ENCODE peak calls at places on chromosomes 13 and 19, in ten cellular contexts. One of them, this sample, is unnamed.

GRCh38 chr19:58581227-58582141 is 8.3 kb upstream of the MZF1 start:
- DNase-seq in ovary: peak; percentile 86
- DNase-seq in BJ: peak; percentile 63
- DNase-seq in right atrium auricular region: peak; percentile 92
- DNase-seq in fibroblast of lung: peak; percentile 90
- DNase-seq in breast epithelium: no peak
- DNase-seq in OCI-LY7: peak; percentile 34
- DNase-seq in fibroblast of mammary gland: peak; percentile 89
- DNase-seq in cardiac muscle cell: peak; percentile 94
- DNase-seq in CD8-positive, alpha-beta memory T cell: peak; percentile 86
- DNase-seq in this sample: peak; percentile 89

GRCh38 chr19:23699521-23699860 is 12.5 kb upstream of the ZNF675 start:
- DNase-seq in ovary: no peak
- DNase-seq in BJ: no peak
- DNase-seq in right atrium auricular region: no peak
- DNase-seq in fibroblast of lung: no peak
- DNase-seq in breast epithelium: no peak
- DNase-seq in OCI-LY7: no peak
- DNase-seq in fibroblast of mammary gland: no peak
- DNase-seq in cardiac muscle cell: no peak
- DNase-seq in CD8-positive, alpha-beta memory T cell: no peak
- DNase-seq in this sample: no peak

GRCh38 chr13:28022848-28023518 is 34.5 kb upstream of the URAD start:
- DNase-seq in ovary: no peak
- DNase-seq in BJ: no peak
- DNase-seq in right atrium auricular region: no peak
- DNase-seq in fibroblast of lung: no peak
- DNase-seq in breast epithelium: no peak
- DNase-seq in OCI-LY7: no peak
- DNase-seq in fibroblast of mammary gland: no peak
- DNase-seq in cardiac muscle cell: peak; percentile 23
- DNase-seq in CD8-positive, alpha-beta memory T cell: no peak
- DNase-seq in this sample: no peak

GRCh38 chr13:36981156-36981743 is 17.9 kb downstream of the ALG5 start:
- DNase-seq in ovary: no peak
- DNase-seq in BJ: peak; percentile 36
- DNase-seq in right atrium auricular region: no peak
- DNase-seq in fibroblast of lung: peak; percentile 82
- DNase-seq in breast epithelium: no peak
- DNase-seq in OCI-LY7: peak; percentile 76
- DNase-seq in fibroblast of mammary gland: peak; percentile 75
- DNase-seq in cardiac muscle cell: peak; percentile 52
- DNase-seq in CD8-positive, alpha-beta memory T cell: no peak
- DNase-seq in this sample: peak; percentile 43

GRCh38 chr19:48614436-48615144 is at the start of gene FAM83E:
- DNase-seq in ovary: no peak
- DNase-seq in BJ: no peak
- DNase-seq in right atrium auricular region: no peak
- DNase-seq in fibroblast of lung: no peak
- DNase-seq in breast epithelium: no peak
- DNase-seq in OCI-LY7: no peak
- DNase-seq in fibroblast of mammary gland: no peak
- DNase-seq in cardiac muscle cell: no peak
- DNase-seq in CD8-positive, alpha-beta memory T cell: no peak
- DNase-seq in this sample: no peak

GRCh38 chr19:45507864-45508680 is 793 bp downstream of the VASP start:
- DNase-seq in ovary: peak; percentile 64
- DNase-seq in BJ: no peak
- DNase-seq in right atrium auricular region: no peak
- DNase-seq in fibroblast of lung: no peak
- DNase-seq in breast epithelium: peak; percentile 62
- DNase-seq in OCI-LY7: peak; percentile 73
- DNase-seq in fibroblast of mammary gland: no peak
- DNase-seq in cardiac muscle cell: no peak
- DNase-seq in CD8-positive, alpha-beta memory T cell: peak; percentile 31
- DNase-seq in this sample: no peak

GRCh38 chr19:28042516-28042915 is 1170.4 kb downstream of the UQCRFS1 start:
- DNase-seq in ovary: no peak
- DNase-seq in BJ: no peak
- DNase-seq in right atrium auricular region: peak; percentile 47
- DNase-seq in fibroblast of lung: no peak
- DNase-seq in breast epithelium: no peak
- DNase-seq in OCI-LY7: no peak
- DNase-seq in fibroblast of mammary gland: no peak
- DNase-seq in cardiac muscle cell: no peak
- DNase-seq in CD8-positive, alpha-beta memory T cell: no peak
- DNase-seq in this sample: no peak

GRCh38 chr19:32231691-32232090 is 113.7 kb upstream of the ZNF507 start:
- DNase-seq in ovary: no peak
- DNase-seq in BJ: no peak
- DNase-seq in right atrium auricular region: peak; percentile 42
- DNase-seq in fibroblast of lung: no peak
- DNase-seq in breast epithelium: no peak
- DNase-seq in OCI-LY7: no peak
- DNase-seq in fibroblast of mammary gland: no peak
- DNase-seq in cardiac muscle cell: no peak
- DNase-seq in CD8-positive, alpha-beta memory T cell: no peak
- DNase-seq in this sample: no peak

GRCh38 chr13:45564108-45564507 is 51.4 kb downstream of the ERICH6B start:
- DNase-seq in ovary: no peak
- DNase-seq in BJ: no peak
- DNase-seq in right atrium auricular region: no peak
- DNase-seq in fibroblast of lung: peak; percentile 81
- DNase-seq in breast epithelium: no peak
- DNase-seq in OCI-LY7: no peak
- DNase-seq in fibroblast of mammary gland: peak; percentile 77
- DNase-seq in cardiac muscle cell: peak; percentile 39
- DNase-seq in CD8-positive, alpha-beta memory T cell: no peak
- DNase-seq in this sample: no peak

GRCh38 chr19:46670874-46671273 is 9.9 kb upstream of the DACT3 start:
- DNase-seq in ovary: no peak
- DNase-seq in BJ: no peak
- DNase-seq in right atrium auricular region: no peak
- DNase-seq in fibroblast of lung: no peak
- DNase-seq in breast epithelium: no peak
- DNase-seq in OCI-LY7: peak; percentile 9
- DNase-seq in fibroblast of mammary gland: no peak
- DNase-seq in cardiac muscle cell: no peak
- DNase-seq in CD8-positive, alpha-beta memory T cell: no peak
- DNase-seq in this sample: no peak

GRCh38 chr19:49988433-49988832 is 27.5 kb upstream of the SIGLEC11 start:
- DNase-seq in ovary: no peak
- DNase-seq in BJ: no peak
- DNase-seq in right atrium auricular region: no peak
- DNase-seq in fibroblast of lung: peak; percentile 29
- DNase-seq in breast epithelium: no peak
- DNase-seq in OCI-LY7: no peak
- DNase-seq in fibroblast of mammary gland: peak; percentile 75
- DNase-seq in cardiac muscle cell: no peak
- DNase-seq in CD8-positive, alpha-beta memory T cell: no peak
- DNase-seq in this sample: no peak

GRCh38 chr13:20387441-20387971 is 138.2 kb downstream of the CRYL1 start:
- DNase-seq in ovary: no peak
- DNase-seq in BJ: no peak
- DNase-seq in right atrium auricular region: peak; percentile 57
- DNase-seq in fibroblast of lung: no peak
- DNase-seq in breast epithelium: no peak
- DNase-seq in OCI-LY7: no peak
- DNase-seq in fibroblast of mammary gland: peak; percentile 41
- DNase-seq in cardiac muscle cell: no peak
- DNase-seq in CD8-positive, alpha-beta memory T cell: no peak
- DNase-seq in this sample: no peak

GRCh38 chr19:2084993-2085720 is 11.0 kb downstream of the MOB3A start:
- DNase-seq in ovary: no peak
- DNase-seq in BJ: no peak
- DNase-seq in right atrium auricular region: peak; percentile 76
- DNase-seq in fibroblast of lung: no peak
- DNase-seq in breast epithelium: peak; percentile 61
- DNase-seq in OCI-LY7: peak; percentile 98
- DNase-seq in fibroblast of mammary gland: peak; percentile 50
- DNase-seq in cardiac muscle cell: no peak
- DNase-seq in CD8-positive, alpha-beta memory T cell: peak; percentile 96
- DNase-seq in this sample: peak; percentile 99
- H3K4me3 ChIP-seq in ovary: no peak overlapping the region
- H3K4me3 ChIP-seq in BJ: no peak overlapping the region
- H3K4me3 ChIP-seq in right atrium auricular region: peak overlapping the region; percentile 11
- H3K4me3 ChIP-seq in fibroblast of lung: no peak overlapping the region
- H3K4me3 ChIP-seq in breast epithelium: peak overlapping the region; percentile 9
- H3K4me3 ChIP-seq in OCI-LY7: peak overlapping the region; percentile 85
- H3K4me3 ChIP-seq in fibroblast of mammary gland: no peak overlapping the region
- H3K4me3 ChIP-seq in cardiac muscle cell: no peak overlapping the region
- H3K4me3 ChIP-seq in CD8-positive, alpha-beta memory T cell: peak overlapping the region; percentile 83
- H3K4me3 ChIP-seq in this sample: peak overlapping the region; percentile 72

DNA sequence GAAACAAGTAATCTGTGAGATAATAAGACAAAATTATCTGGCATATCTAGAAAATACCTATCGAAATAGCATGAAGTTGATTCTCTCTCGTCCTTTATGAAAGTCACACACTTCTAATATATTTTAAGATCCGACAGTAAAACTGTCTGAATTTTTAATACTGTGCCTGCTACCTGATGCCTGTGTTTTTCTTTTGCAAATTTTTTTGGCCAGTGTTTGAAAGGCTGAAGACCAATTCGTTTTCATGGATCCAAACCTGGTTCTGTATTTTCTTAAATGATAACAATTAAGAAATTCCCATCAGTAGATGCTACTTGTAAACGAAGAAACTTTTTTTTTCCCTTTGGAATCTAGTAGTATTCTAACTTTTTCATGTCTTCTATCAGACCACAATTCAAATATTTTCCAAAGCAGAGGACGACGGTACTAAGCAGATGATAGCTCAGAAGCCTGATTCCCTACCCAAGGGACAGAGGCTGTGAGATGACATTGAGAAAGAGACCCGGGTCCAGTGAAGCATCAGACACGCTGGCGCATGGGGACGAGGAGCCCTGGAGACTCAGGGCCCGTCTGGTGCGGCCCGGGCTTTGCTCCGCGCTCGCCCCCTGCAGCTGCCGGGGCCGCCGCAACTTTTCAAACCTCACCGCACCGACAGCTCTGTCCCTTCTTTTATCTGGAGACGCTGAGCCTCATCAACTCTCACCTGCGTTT is 49.5 kb upstream of the PABPC3 start:
- DNase-seq in ovary: no peak
- DNase-seq in BJ: no peak
- DNase-seq in right atrium auricular region: no peak
- DNase-seq in fibroblast of lung: no peak
- DNase-seq in breast epithelium: no peak
- DNase-seq in OCI-LY7: no peak
- DNase-seq in fibroblast of mammary gland: no peak
- DNase-seq in cardiac muscle cell: peak; percentile 51
- DNase-seq in CD8-positive, alpha-beta memory T cell: no peak
- DNase-seq in this sample: no peak
- H3K4me3 ChIP-seq in ovary: no peak overlapping the region
- H3K4me3 ChIP-seq in BJ: no peak overlapping the region
- H3K4me3 ChIP-seq in right atrium auricular region: peak overlapping the region; percentile 37
- H3K4me3 ChIP-seq in fibroblast of lung: no peak overlapping the region
- H3K4me3 ChIP-seq in breast epithelium: peak overlapping the region; percentile 29
- H3K4me3 ChIP-seq in OCI-LY7: no peak overlapping the region
- H3K4me3 ChIP-seq in fibroblast of mammary gland: peak overlapping the region; percentile 21
- H3K4me3 ChIP-seq in cardiac muscle cell: peak overlapping the region; percentile 30
- H3K4me3 ChIP-seq in CD8-positive, alpha-beta memory T cell: no peak overlapping the region
- H3K4me3 ChIP-seq in this sample: no peak overlapping the region

GRCh38 chr19:6674868-6675305 is 4.9 kb upstream of the TNFSF14 start:
- DNase-seq in ovary: peak; percentile 28
- DNase-seq in BJ: peak; percentile 1
- DNase-seq in right atrium auricular region: no peak
- DNase-seq in fibroblast of lung: peak; percentile 28
- DNase-seq in breast epithelium: peak; percentile 36
- DNase-seq in OCI-LY7: peak; percentile 58
- DNase-seq in fibroblast of mammary gland: peak; percentile 57
- DNase-seq in cardiac muscle cell: no peak
- DNase-seq in CD8-positive, alpha-beta memory T cell: peak; percentile 53
- DNase-seq in this sample: peak; percentile 77
- H3K4me3 ChIP-seq in ovary: no peak overlapping the region
- H3K4me3 ChIP-seq in BJ: no peak overlapping the region
- H3K4me3 ChIP-seq in right atrium auricular region: no peak overlapping the region
- H3K4me3 ChIP-seq in fibroblast of lung: no peak overlapping the region
- H3K4me3 ChIP-seq in breast epithelium: no peak overlapping the region
- H3K4me3 ChIP-seq in OCI-LY7: no peak overlapping the region
- H3K4me3 ChIP-seq in fibroblast of mammary gland: no peak overlapping the region
- H3K4me3 ChIP-seq in cardiac muscle cell: no peak overlapping the region
- H3K4me3 ChIP-seq in CD8-positive, alpha-beta memory T cell: peak overlapping the region; percentile 32
- H3K4me3 ChIP-seq in this sample: no peak overlapping the region

GRCh38 chr13:94711561-94712286 is 621 bp downstream of the SOX21 start:
- DNase-seq in ovary: no peak
- DNase-seq in BJ: no peak
- DNase-seq in right atrium auricular region: no peak
- DNase-seq in fibroblast of lung: peak; percentile 37
- DNase-seq in breast epithelium: no peak
- DNase-seq in OCI-LY7: no peak
- DNase-seq in fibroblast of mammary gland: peak; percentile 28
- DNase-seq in cardiac muscle cell: no peak
- DNase-seq in CD8-positive, alpha-beta memory T cell: no peak
- DNase-seq in this sample: no peak

GRCh38 chr13:94710881-94711560 is 1.3 kb downstream of the SOX21 start:
- DNase-seq in ovary: no peak
- DNase-seq in BJ: no peak
- DNase-seq in right atrium auricular region: no peak
- DNase-seq in fibroblast of lung: no peak
- DNase-seq in breast epithelium: no peak
- DNase-seq in OCI-LY7: no peak
- DNase-seq in fibroblast of mammary gland: no peak
- DNase-seq in cardiac muscle cell: no peak
- DNase-seq in CD8-positive, alpha-beta memory T cell: no peak
- DNase-seq in this sample: no peak

GRCh38 chr13:94713556-94714182 is 1.3 kb upstream of the SOX21 start:
- DNase-seq in ovary: no peak
- DNase-seq in BJ: no peak
- DNase-seq in right atrium auricular region: no peak
- DNase-seq in fibroblast of lung: no peak
- DNase-seq in breast epithelium: no peak
- DNase-seq in OCI-LY7: no peak
- DNase-seq in fibroblast of mammary gland: no peak
- DNase-seq in cardiac muscle cell: no peak
- DNase-seq in CD8-positive, alpha-beta memory T cell: no peak
- DNase-seq in this sample: no peak

GRCh38 chr13:94712812-94713555 is 639 bp upstream of the SOX21 start:
- DNase-seq in ovary: no peak
- DNase-seq in BJ: peak; percentile 4
- DNase-seq in right atrium auricular region: no peak
- DNase-seq in fibroblast of lung: peak; percentile 59
- DNase-seq in breast epithelium: no peak
- DNase-seq in OCI-LY7: no peak
- DNase-seq in fibroblast of mammary gland: peak; percentile 42
- DNase-seq in cardiac muscle cell: peak; percentile 72
- DNase-seq in CD8-positive, alpha-beta memory T cell: no peak
- DNase-seq in this sample: no peak

DNA sequence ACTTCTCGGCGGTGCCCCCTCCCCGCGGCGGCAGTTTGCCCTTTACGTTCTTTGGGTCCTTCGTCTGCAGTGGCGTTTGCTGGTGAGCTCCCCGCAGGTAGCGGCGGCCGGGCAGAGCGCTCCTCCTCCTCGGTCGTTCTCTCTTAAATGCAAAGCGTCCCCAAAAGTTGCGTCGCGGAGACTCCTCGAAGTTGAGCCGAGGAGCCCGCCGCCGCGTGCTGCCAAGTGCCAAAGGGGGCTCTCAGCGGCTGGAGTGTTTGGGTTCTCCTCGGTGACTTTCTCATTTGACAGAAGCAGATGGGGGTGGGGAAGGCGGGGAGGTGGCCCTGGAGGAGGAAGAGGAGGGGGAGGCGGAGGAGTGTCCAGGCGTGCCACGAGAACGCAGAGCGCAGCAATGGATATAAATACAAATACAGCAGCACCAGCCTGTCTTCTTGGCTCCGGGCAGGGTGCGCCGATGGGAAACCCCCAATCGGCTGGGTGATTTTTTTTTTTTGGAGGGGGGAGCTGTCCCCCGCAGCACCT is at the start of gene SOX21:
- DNase-seq in ovary: no peak
- DNase-seq in BJ: no peak
- DNase-seq in right atrium auricular region: no peak
- DNase-seq in fibroblast of lung: peak; percentile 39
- DNase-seq in breast epithelium: no peak
- DNase-seq in OCI-LY7: no peak
- DNase-seq in fibroblast of mammary gland: no peak
- DNase-seq in cardiac muscle cell: no peak
- DNase-seq in CD8-positive, alpha-beta memory T cell: no peak
- DNase-seq in this sample: no peak
- H3K4me3 ChIP-seq in ovary: peak within 1 kb of the TSS; percentile 2
- H3K4me3 ChIP-seq in BJ: no peak within 1 kb of the TSS
- H3K4me3 ChIP-seq in right atrium auricular region: peak within 1 kb of the TSS; percentile 37
- H3K4me3 ChIP-seq in fibroblast of lung: no peak within 1 kb of the TSS
- H3K4me3 ChIP-seq in breast epithelium: peak within 1 kb of the TSS; percentile 20
- H3K4me3 ChIP-seq in OCI-LY7: no peak within 1 kb of the TSS
- H3K4me3 ChIP-seq in fibroblast of mammary gland: no peak within 1 kb of the TSS
- H3K4me3 ChIP-seq in cardiac muscle cell: peak within 1 kb of the TSS; percentile 41
- H3K4me3 ChIP-seq in CD8-positive, alpha-beta memory T cell: no peak within 1 kb of the TSS
- H3K4me3 ChIP-seq in this sample: no peak within 1 kb of the TSS